ENCODE peak calls at places on chromosomes 11 and 22, in seven cellular contexts. G is GM06990, T is HCT116, Y is GM13977, M is GM23338, Z is upper lobe of left lung, D is endodermal cell. U is an unnamed sample.
A peak's percentile ranks its signal among the peaks of the same experiment; 100 is the strongest.

GRCh38 chr11:45794169-45794568 is 10.8 kb upstream of the SLC35C1 start:
- DNase-seq in G (no peak), T (no peak), Y (no peak), M (no peak), Z (peak; percentile 60), D (no peak), U (peak; percentile 10)

GRCh38 chr11:65958306-65958705 is 3.2 kb upstream of the SART1 start:
- DNase-seq in G (no peak), T (no peak), Y (no peak), M (no peak), Z (no peak), D (no peak), U (no peak)

GRCh38 chr11:2898366-2899079 is 12.9 kb upstream of the CDKN1C start:
- DNase-seq in G (no peak), T (no peak), Y (peak; percentile 49), M (no peak), Z (peak; percentile 94), D (no peak), U (no peak)

GRCh38 chr11:17063171-17064002 is 14.1 kb downstream of the RPS13 start:
- DNase-seq in G (peak; percentile 29), T (peak; percentile 42), Y (peak; percentile 49), M (peak; percentile 85), Z (peak; percentile 60), D (peak; percentile 93), U (no peak)

GRCh38 chr11:103079833-103080232 is 12.1 kb downstream of the DCUN1D5 start:
- DNase-seq in G (no peak), T (no peak), Y (no peak), M (no peak), Z (no peak), D (no peak), U (no peak)

GRCh38 chr11:111736621-111737055 is 29.6 kb downstream of the PPP2R1B start:
- DNase-seq in G (no peak), T (no peak), Y (no peak), M (no peak), Z (no peak), D (no peak), U (no peak)

GRCh38 chr11:109033627-109034340 is 368.9 kb downstream of the DDX10 start:
- DNase-seq in G (no peak), T (no peak), Y (no peak), M (no peak), Z (no peak), D (no peak), U (no peak)

GRCh38 chr22:36453266-36453607 is 28.2 kb downstream of the TXN2 start:
- DNase-seq in G (no peak), T (no peak), Y (no peak), M (no peak), Z (peak; percentile 44), D (no peak), U (no peak)

GRCh38 chr11:10325398-10326079 is 20.7 kb downstream of the ADM start:
- DNase-seq in G (no peak), T (no peak), Y (no peak), M (no peak), Z (no peak), D (no peak), U (no peak)

GRCh38 chr11:121655481-121656332 is 202.9 kb upstream of the SORL1-AS1 start:
- DNase-seq in G (peak; percentile 81), T (peak; percentile 60), Y (peak; percentile 85), M (peak; percentile 91), Z (peak; percentile 85), D (peak; percentile 94), U (peak; percentile 95)

GRCh38 chr11:8442301-8442700 is 151.7 kb downstream of the STK33 start:
- DNase-seq in G (no peak), T (no peak), Y (no peak), M (peak; percentile 27), Z (no peak), D (peak; percentile 63), U (no peak)

GRCh38 chr11:3004481-3004880 is 12.4 kb upstream of the NAP1L4 start:
- DNase-seq in G (no peak), T (no peak), Y (no peak), M (no peak), Z (no peak), D (no peak), U (no peak)

GRCh38 chr11:102332611-102332994 is 14.4 kb upstream of the BIRC2 start:
- DNase-seq in G (no peak), T (no peak), Y (no peak), M (no peak), Z (no peak), D (no peak), U (no peak)

GRCh38 chr11:46200537-46201281 is 76.8 kb upstream of the CREB3L1 start:
- DNase-seq in G (no peak), T (no peak), Y (no peak), M (no peak), Z (no peak), D (no peak), U (peak; percentile 50)

GRCh38 chr11:79694368-79694767 is 253.5 kb upstream of the TENM4 start:
- DNase-seq in G (no peak), T (no peak), Y (no peak), M (no peak), Z (no peak), D (no peak), U (no peak)

GRCh38 chr11:124863826-124864165 is 1.4 kb upstream of the ROBO3 start:
- DNase-seq in G (no peak), T (no peak), Y (no peak), M (peak; percentile 51), Z (no peak), D (peak; percentile 78), U (peak; percentile 67)

GRCh38 chr11:120894207-120894989 is 129.5 kb upstream of the TBCEL start:
- DNase-seq in G (no peak), T (no peak), Y (no peak), M (no peak), Z (no peak), D (no peak), U (no peak)

GRCh38 chr11:62574363-62575057 is 819 bp upstream of the EEF1G start:
- DNase-seq in G (no peak), T (no peak), Y (peak; percentile 36), M (peak; percentile 50), Z (peak; percentile 31), D (peak; percentile 54), U (no peak)

GRCh38 chr11:47523491-47524199 is 29.3 kb downstream of the CELF1 start:
- DNase-seq in G (no peak), T (no peak), Y (peak; percentile 45), M (no peak), Z (peak; percentile 67), D (no peak), U (no peak)

GRCh38 chr11:58658553-58659080 is 36.2 kb downstream of the CNTF start:
- DNase-seq in G (no peak), T (no peak), Y (no peak), M (no peak), Z (no peak), D (no peak), U (no peak)

GRCh38 chr11:34235189-34235588 is 122.6 kb downstream of the ABTB2 start:
- DNase-seq in G (peak; percentile 46), T (no peak), Y (peak; percentile 27), M (no peak), Z (no peak), D (no peak), U (no peak)

GRCh38 chr11:45163956-45164575 is 17.6 kb downstream of the PRDM11 start:
- DNase-seq in G (no peak), T (no peak), Y (peak; percentile 36), M (no peak), Z (no peak), D (no peak), U (no peak)

GRCh38 chr11:125494601-125494986 is 1.5 kb downstream of the FEZ1 start:
- DNase-seq in G (no peak), T (no peak), Y (peak; percentile 34), M (no peak), Z (no peak), D (no peak), U (no peak)

GRCh38 chr22:22929381-22930221 is 42.0 kb downstream of the IGLL5 start:
- DNase-seq in G (peak; percentile 69), T (no peak), Y (no peak), M (no peak), Z (no peak), D (no peak), U (no peak)

GRCh38 chr11:111514216-111515031 is at the start of gene HOATZ:
- DNase-seq in G (no peak), T (no peak), Y (no peak), M (peak; percentile 95), Z (no peak), D (peak; percentile 90), U (peak; percentile 69)

GRCh38 chr22:48574776-48575566 is 1252.7 kb downstream of the BRD1 start:
- DNase-seq in G (no peak), T (no peak), Y (no peak), M (peak; percentile 66), Z (peak; percentile 44), D (peak; percentile 91), U (peak; percentile 88)

DNA sequence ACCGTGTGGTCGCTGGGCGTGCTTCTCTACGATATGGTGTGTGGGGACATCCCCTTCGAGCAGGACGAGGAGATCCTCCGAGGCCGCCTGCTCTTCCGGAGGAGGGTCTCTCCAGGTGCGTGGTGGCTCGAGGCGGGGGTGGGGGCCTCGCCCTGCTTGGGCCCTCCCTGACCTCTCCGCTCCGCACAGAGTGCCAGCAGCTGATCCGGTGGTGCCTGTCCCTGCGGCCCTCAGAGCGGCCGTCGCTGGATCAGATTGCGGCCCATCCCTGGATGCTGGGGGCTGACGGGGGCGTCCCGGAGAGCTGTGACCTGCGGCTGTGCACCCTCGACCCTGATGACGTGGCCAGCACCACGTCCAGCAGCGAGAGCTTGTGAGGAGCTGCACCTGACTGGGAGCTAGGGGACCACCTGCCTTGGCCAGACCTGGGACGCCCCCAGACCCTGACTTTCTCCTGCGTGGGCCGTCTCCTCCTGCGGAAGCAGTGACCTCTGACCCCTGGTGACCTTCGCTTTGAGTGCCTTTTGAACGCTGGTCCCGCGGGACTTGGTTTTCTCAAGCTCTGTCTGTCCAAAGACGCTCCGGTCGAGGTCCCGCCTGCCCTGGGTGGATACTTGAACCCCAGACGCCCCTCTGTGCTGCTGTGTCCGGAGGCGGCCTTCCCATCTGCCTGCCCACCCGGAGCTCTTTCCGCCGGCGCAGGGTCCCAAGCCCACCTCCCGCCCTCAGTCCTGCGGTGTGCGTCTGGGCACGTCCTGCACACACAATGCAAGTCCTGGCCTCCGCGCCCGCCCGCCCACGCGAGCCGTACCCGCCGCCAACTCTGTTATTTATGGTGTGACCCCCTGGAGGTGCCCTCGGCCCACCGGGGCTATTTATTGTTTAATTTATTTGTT is 2.4 kb downstream of the PIM3 start:
- DNase-seq in G (peak; percentile 16), T (no peak), Y (no peak), M (no peak), Z (peak; percentile 27), D (peak; percentile 43), U (no peak)
- TF ChIP-seq CTCF in G (no peak), T (no peak), Y (no peak), M (no peak), Z (no peak), D (no peak), U (peak; percentile 23)

GRCh38 chr11:86571273-86571948 is 101.0 kb downstream of the ME3 start:
- DNase-seq in G (no peak), T (peak; percentile 80), Y (no peak), M (peak; percentile 94), Z (no peak), D (peak; percentile 97), U (no peak)
- TF ChIP-seq CTCF in G (peak; percentile 30), T (peak; percentile 77), Y (peak; percentile 21), M (peak; percentile 80), Z (no peak), D (peak; percentile 99), U (peak; percentile 76)

GRCh38 chr11:32115406-32115805 is 24.5 kb downstream of the RCN1 start:
- DNase-seq in G (no peak), T (no peak), Y (no peak), M (no peak), Z (no peak), D (no peak), U (no peak)
- TF ChIP-seq CTCF in G (no peak), T (no peak), Y (no peak), M (no peak), Z (no peak), D (peak; percentile 42), U (no peak)

GRCh38 chr11:83881428-83881827 is 595.3 kb upstream of the CCDC90B start:
- DNase-seq in G (no peak), T (no peak), Y (no peak), M (no peak), Z (no peak), D (no peak), U (no peak)
- TF ChIP-seq CTCF in G (no peak), T (no peak), Y (no peak), M (no peak), Z (no peak), D (peak; percentile 40), U (peak; percentile 13)

U was measured in type B pancreatic cell.